ENCODE peak calls at places on chromosome 12, in ten cellular contexts. C, Z, R, N, A, L, T, E, U and K are unnamed samples.
A peak's percentile ranks its signal among the peaks of the same experiment; 100 is the strongest.

GRCh38 chr12:7212678-7213077 is 23.2 kb downstream of the PEX5 start:
- DNase-seq in R (no peak), U (no peak), Z (no peak), N (no peak), C (no peak), A (no peak), T (no peak), L (no peak), E (no peak), K (no peak)

GRCh38 chr12:93959657-93960056 is 188.7 kb upstream of the PLXNC1 start:
- DNase-seq in U (no peak), T (no peak), R (no peak), Z (no peak), N (no peak), A (no peak), E (no peak), C (no peak), L (no peak), K (no peak)

GRCh38 chr12:119075222-119075787 is 94.0 kb downstream of the SRRM4 start:
- DNase-seq in N (no peak), E (no peak), R (no peak), T (no peak), Z (no peak), C (no peak), U (no peak), L (no peak), A (no peak), K (no peak)

GRCh38 chr12:78062781-78063180 is 232.1 kb downstream of the NAV3 start:
- DNase-seq in R (no peak), N (peak; percentile 26), E (peak; percentile 69), A (no peak), T (no peak), Z (no peak), L (no peak), U (no peak), C (no peak), K (peak; percentile 28)

GRCh38 chr12:25801621-25802243 is 156.8 kb upstream of the RASSF8 start:
- DNase-seq in E (no peak), Z (no peak), L (no peak), N (no peak), A (no peak), C (no peak), R (no peak), U (no peak), T (no peak), K (no peak)

GRCh38 chr12:106682594-106683234 is 91.8 kb upstream of the RIC8B start:
- DNase-seq in Z (no peak), A (no peak), E (peak; percentile 47), N (peak; percentile 32), T (no peak), C (no peak), L (no peak), R (no peak), U (no peak), K (no peak)

GRCh38 chr12:55850893-55851292 is 8.2 kb upstream of the MMP19 start:
- DNase-seq in Z (no peak), L (no peak), A (no peak), U (no peak), C (peak; percentile 5), E (no peak), T (no peak), N (no peak), R (no peak), K (no peak)

GRCh38 chr12:85711735-85712390 is 124.3 kb downstream of the RASSF9 start:
- DNase-seq in C (no peak), N (no peak), L (no peak), U (no peak), T (no peak), Z (no peak), A (no peak), E (no peak), R (no peak), K (no peak)

GRCh38 chr12:130427381-130427887 is 89.7 kb downstream of the PIWIL1 start:
- DNase-seq in T (no peak), R (no peak), E (no peak), U (no peak), N (no peak), L (no peak), Z (no peak), A (no peak), C (no peak), K (no peak)

GRCh38 chr12:3732901-3733300 is 20.0 kb downstream of the CRACR2A start:
- DNase-seq in E (no peak), Z (no peak), T (no peak), C (no peak), L (no peak), U (no peak), N (no peak), A (no peak), R (no peak), K (no peak)

GRCh38 chr12:109953656-109954055 is 42.5 kb downstream of the GIT2 start:
- DNase-seq in L (no peak), U (no peak), Z (no peak), T (no peak), A (no peak), C (no peak), E (no peak), R (no peak), N (no peak), K (no peak)

GRCh38 chr12:108047130-108047550 is 81.9 kb upstream of the WSCD2 start:
- DNase-seq in E (no peak), Z (no peak), U (no peak), L (no peak), N (no peak), T (no peak), R (no peak), C (no peak), A (no peak), K (no peak)

GRCh38 chr12:45425426-45425825 is 209.5 kb downstream of the ANO6 start:
- DNase-seq in Z (no peak), E (peak; percentile 73), T (no peak), C (no peak), L (no peak), N (peak; percentile 86), U (no peak), R (no peak), A (no peak), K (no peak)

GRCh38 chr12:31474751-31475150 is 116.2 kb downstream of the DENND5B start:
- DNase-seq in Z (no peak), E (no peak), L (no peak), R (no peak), T (no peak), A (no peak), C (no peak), N (no peak), U (no peak), K (no peak)

GRCh38 chr12:11662369-11662768 is 12.9 kb downstream of the ETV6 start:
- DNase-seq in Z (no peak), A (no peak), E (no peak), N (no peak), U (no peak), T (no peak), L (no peak), R (no peak), C (no peak), K (no peak)

GRCh38 chr12:45907955-45908354 is 82.4 kb downstream of the SCAF11 start:
- DNase-seq in C (no peak), R (no peak), A (no peak), Z (no peak), N (no peak), L (no peak), U (no peak), T (no peak), E (no peak), K (no peak)

GRCh38 chr12:32822344-32822743 is 66.6 kb upstream of the YARS2 start:
- DNase-seq in L (no peak), Z (no peak), A (no peak), U (no peak), R (no peak), N (no peak), T (no peak), C (no peak), E (no peak), K (no peak)

GRCh38 chr12:74689071-74689655 is 151.5 kb downstream of the ATXN7L3B start:
- DNase-seq in A (peak; percentile 33), Z (no peak), U (no peak), L (no peak), T (no peak), C (no peak), E (peak; percentile 25), N (peak; percentile 61), R (peak; percentile 25), K (no peak)

GRCh38 chr12:65856521-65856920 is 32.2 kb downstream of the HMGA2 start:
- DNase-seq in C (no peak), A (no peak), T (no peak), N (no peak), R (no peak), E (no peak), L (no peak), Z (no peak), U (no peak), K (no peak)

GRCh38 chr12:58925111-58925732 is 4.9 kb upstream of the LRIG3 start:
- DNase-seq in E (peak; percentile 40), Z (no peak), T (no peak), N (no peak), C (no peak), A (no peak), R (no peak), L (no peak), U (no peak), K (no peak)

GRCh38 chr12:1375323-1375722 is 219.1 kb downstream of the FBXL14 start:
- DNase-seq in C (no peak), Z (no peak), U (no peak), A (no peak), T (no peak), L (no peak), E (no peak), N (no peak), R (no peak), K (no peak)

GRCh38 chr12:40144023-40144422 is 38.1 kb upstream of the SLC2A13 start:
- DNase-seq in C (no peak), L (no peak), E (no peak), U (no peak), N (no peak), R (no peak), T (no peak), A (no peak), Z (no peak), K (peak; percentile 17)

GRCh38 chr12:54019111-54019811 is 9.0 kb upstream of the HOXC6 start:
- DNase-seq in Z (no peak), N (no peak), T (no peak), L (no peak), U (no peak), R (no peak), A (no peak), E (peak; percentile 55), C (no peak), K (no peak)

GRCh38 chr12:50083301-50083700 is 1.8 kb upstream of the SMARCD1 start:
- DNase-seq in E (no peak), T (no peak), Z (no peak), A (no peak), U (no peak), C (no peak), R (no peak), N (peak; percentile 43), L (no peak), K (no peak)

GRCh38 chr12:63103489-63104131 is 47.4 kb downstream of the AVPR1A start:
- DNase-seq in R (peak; percentile 46), L (no peak), U (no peak), A (peak; percentile 28), T (no peak), Z (no peak), E (peak; percentile 8), N (peak; percentile 3), C (no peak), K (no peak)

GRCh38 chr12:53205747-53206146 is 1.3 kb downstream of the ITGB7 start:
- DNase-seq in L (no peak), E (peak; percentile 81), N (peak; percentile 85), R (no peak), Z (no peak), U (peak; percentile 44), T (no peak), C (peak; percentile 86), A (no peak), K (no peak)

GRCh38 chr12:122839907-122840554 is 4.8 kb downstream of the HIP1R start:
- DNase-seq in C (no peak), U (no peak), N (no peak), R (no peak), T (no peak), E (peak; percentile 56), L (no peak), Z (no peak), A (no peak), K (no peak)

GRCh38 chr12:99620159-99620479 is 27.4 kb upstream of the GARIN6 start:
- DNase-seq in U (no peak), N (no peak), E (no peak), L (no peak), C (no peak), Z (no peak), R (no peak), A (no peak), T (no peak), K (no peak)